ENCODE peak calls at places on chromosomes 13 and 19, in ten cellular contexts. Q is foreskin fibroblast, Y is choroid plexus epithelial cell, O is DND-41, I is adrenal gland, E is colonic mucosa, K is psoas muscle, D is retinal pigment epithelial cell, M is prostate gland, B is fibroblast of mammary gland. X is an unnamed sample.

GRCh38 chr19:18193388-18194207 is 580 bp downstream of the MPV17L2 start:
- DNase-seq in D (no peak), O (peak; percentile 19), B (peak; percentile 8), M (no peak), Y (no peak), Q (no peak), K (no peak), E (peak; percentile 44), I (peak; percentile 47), X (no peak)

GRCh38 chr19:46731584-46731983 is 14.3 kb upstream of the FKRP start:
- DNase-seq in I (no peak), K (no peak), Q (no peak), O (no peak), B (no peak), E (no peak), Y (no peak), D (no peak), M (no peak), X (no peak)

GRCh38 chr13:69389899-69390298 is 717.7 kb upstream of the ATXN8OS start:
- DNase-seq in B (peak; percentile 0), M (no peak), K (no peak), Y (peak; percentile 1), D (no peak), O (no peak), E (no peak), I (no peak), Q (no peak), X (no peak)

GRCh38 chr13:34351134-34351533 is 533.2 kb downstream of the RFC3 start:
- DNase-seq in M (no peak), E (no peak), I (no peak), O (no peak), D (no peak), K (no peak), Q (no peak), Y (no peak), B (no peak), X (no peak)

GRCh38 chr13:41458939-41459753 is 1.8 kb downstream of the RGCC start:
- DNase-seq in Q (peak; percentile 16), B (peak; percentile 72), I (no peak), O (peak; percentile 26), M (peak; percentile 20), D (no peak), K (peak; percentile 37), E (peak; percentile 57), Y (peak; percentile 82), X (no peak)

GRCh38 chr19:40923934-40924391 is 41.9 kb upstream of the CYP2A7 start:
- DNase-seq in B (no peak), O (no peak), D (no peak), E (peak; percentile 31), Q (no peak), M (no peak), I (no peak), Y (no peak), K (no peak), X (no peak)

GRCh38 chr13:76856141-76856571 is 30.0 kb downstream of the KCTD12 start:
- DNase-seq in O (no peak), K (no peak), Y (peak; percentile 91), I (no peak), B (peak; percentile 90), E (no peak), Q (peak; percentile 59), M (no peak), D (no peak), X (peak; percentile 79)

GRCh38 chr19:12346896-12347295 is 13.5 kb upstream of the ZNF563 start:
- DNase-seq in E (no peak), K (no peak), B (no peak), Q (no peak), Y (no peak), O (no peak), I (no peak), D (no peak), M (no peak), X (no peak)

GRCh38 chr19:5988520-5989387 is 10.8 kb upstream of the RANBP3 start:
- DNase-seq in Q (no peak), D (no peak), I (no peak), O (no peak), B (no peak), M (no peak), Y (peak; percentile 41), K (no peak), E (no peak), X (no peak)

GRCh38 chr19:19098084-19098702 is 34.4 kb downstream of the SLC25A42 start:
- DNase-seq in Q (no peak), M (no peak), E (no peak), D (no peak), Y (no peak), B (no peak), K (no peak), I (no peak), O (no peak), X (no peak)

GRCh38 chr19:7904074-7905020 is 670 bp downstream of the MAP2K7 start:
- DNase-seq in Q (no peak), D (no peak), K (peak; percentile 70), E (peak; percentile 62), B (no peak), M (no peak), I (peak; percentile 66), O (no peak), Y (no peak), X (no peak)

GRCh38 chr13:25218011-25218410 is 45.9 kb upstream of the AMER2 start:
- DNase-seq in D (no peak), E (no peak), I (no peak), Q (no peak), M (no peak), Y (no peak), B (no peak), O (no peak), K (no peak), X (no peak)

GRCh38 chr19:30577551-30578090 is 205.4 kb downstream of the ZNF536 start:
- DNase-seq in D (no peak), K (no peak), O (no peak), Y (no peak), M (no peak), E (no peak), I (no peak), B (no peak), Q (no peak), X (no peak)

GRCh38 chr13:92313382-92313781 is 913.2 kb upstream of the GPC6 start:
- DNase-seq in K (no peak), M (no peak), E (no peak), Q (no peak), D (no peak), O (no peak), Y (peak; percentile 40), B (no peak), I (no peak), X (no peak)

GRCh38 chr13:110560606-110561334 is 752 bp downstream of the RAB20 start:
- DNase-seq in Q (peak; percentile 16), K (no peak), I (peak; percentile 64), O (no peak), D (no peak), M (no peak), B (no peak), Y (no peak), E (no peak), X (no peak)

DNA sequence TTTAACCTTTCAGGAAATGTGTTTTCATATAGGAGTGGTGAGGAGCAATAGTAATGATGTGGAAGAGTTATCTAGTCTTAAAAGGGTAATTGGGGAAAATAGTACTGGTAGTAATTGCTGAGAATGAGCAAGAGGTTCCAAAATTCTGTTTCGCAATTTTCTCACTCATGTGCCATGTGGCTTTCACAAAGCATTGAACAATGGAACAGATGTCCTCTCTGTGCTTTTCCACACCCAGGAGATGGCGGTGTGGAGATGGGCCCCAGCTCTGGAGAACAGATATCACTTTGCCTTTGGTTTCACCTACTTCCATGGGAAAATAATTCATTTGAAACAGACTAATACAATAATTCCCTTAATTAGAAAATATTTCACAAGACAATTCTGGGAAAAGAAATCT is 170.0 kb upstream of the SLC10A2 start:
- DNase-seq in Q (no peak), B (peak; percentile 45), Y (peak; percentile 32), E (no peak), M (no peak), D (no peak), I (no peak), K (no peak), O (no peak), X (no peak)
- TF ChIP-seq CTCF in Q (no peak), B (peak; percentile 2), Y (peak; percentile 58), E (no peak), M (no peak), D (no peak), I (no peak), K (no peak), O (no peak), X (peak; percentile 58)

GRCh38 chr13:83883061-83883523 is 818 bp upstream of the SLITRK1 start:
- DNase-seq in Y (no peak), O (no peak), D (no peak), Q (no peak), B (no peak), E (no peak), K (no peak), M (no peak), I (no peak), X (no peak)
- H3K4me3 ChIP-seq in Y (no peak overlapping the region), O (no peak overlapping the region), D (peak overlapping the region; percentile 55), Q (no peak overlapping the region), B (no peak overlapping the region), E (no peak overlapping the region), K (no peak overlapping the region), M (no peak overlapping the region), I (no peak overlapping the region), X (no peak overlapping the region)

GRCh38 chr19:48351341-48351752 is 12.4 kb downstream of the TMEM143 start:
- DNase-seq in E (peak; percentile 87), B (peak; percentile 52), Q (no peak), Y (peak; percentile 70), D (no peak), K (peak; percentile 68), O (peak; percentile 82), I (peak; percentile 73), M (peak; percentile 48), X (no peak)
- TF ChIP-seq CTCF in E (peak; percentile 88), B (peak; percentile 75), Q (peak; percentile 78), Y (peak; percentile 91), D (peak; percentile 87), K (peak; percentile 58), O (peak; percentile 92), I (peak; percentile 57), M (peak; percentile 59), X (peak; percentile 87)

DNA sequence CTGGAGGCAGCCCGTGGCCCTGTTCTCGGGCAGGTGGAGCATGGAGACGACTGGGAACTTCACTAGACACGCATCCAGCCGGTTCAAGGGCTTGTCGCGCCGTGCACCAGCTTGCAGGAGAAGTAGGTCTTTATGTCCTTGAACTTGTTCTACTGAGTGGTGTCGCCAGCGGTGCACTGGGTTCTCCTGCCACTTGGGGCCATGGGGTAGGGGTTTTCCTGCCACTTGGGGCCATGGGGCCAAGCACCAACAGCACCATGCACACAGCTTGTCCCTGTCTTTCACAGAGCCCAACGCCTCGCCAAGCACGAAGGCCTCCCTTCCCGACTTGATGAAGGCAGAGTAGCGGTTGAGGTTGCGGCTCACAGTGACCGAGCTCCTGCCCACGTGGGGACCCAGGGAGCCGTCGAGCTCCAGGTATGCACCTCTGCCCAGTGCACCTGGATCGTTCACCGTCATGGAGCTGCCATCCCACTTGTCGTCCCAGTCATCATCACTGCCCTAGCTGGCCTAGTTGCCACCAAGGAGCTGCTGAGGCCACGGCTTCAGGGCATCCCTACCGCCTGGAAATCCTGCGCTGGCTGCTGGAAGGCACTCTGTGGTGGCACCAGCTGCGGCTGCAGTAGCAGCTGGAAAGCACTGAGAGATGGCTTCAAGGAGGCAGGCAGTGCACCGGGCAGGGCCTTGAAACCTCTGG is 40.5 kb upstream of the TPM4 start:
- DNase-seq in K (no peak), O (no peak), Y (no peak), D (no peak), B (no peak), M (no peak), Q (no peak), I (no peak), E (no peak), X (no peak)
- H3K4me3 ChIP-seq in K (no peak overlapping the region), O (no peak overlapping the region), Y (no peak overlapping the region), D (no peak overlapping the region), B (no peak overlapping the region), M (no peak overlapping the region), Q (no peak overlapping the region), I (no peak overlapping the region), E (no peak overlapping the region), X (no peak overlapping the region)

GRCh38 chr19:4140237-4140711 is 13.2 kb upstream of the CREB3L3 start:
- DNase-seq in B (peak; percentile 74), D (no peak), Q (peak; percentile 48), E (peak; percentile 68), M (peak; percentile 31), I (peak; percentile 45), K (no peak), O (peak; percentile 36), Y (peak; percentile 86), X (no peak)
- TF ChIP-seq CTCF in B (peak; percentile 80), D (peak; percentile 81), Q (peak; percentile 76), E (peak; percentile 48), M (peak; percentile 57), I (peak; percentile 39), K (peak; percentile 60), O (peak; percentile 69), Y (peak; percentile 81), X (peak; percentile 71)

X was measured in epithelial cell of proximal tubule.